ENCODE peak calls at places on chromosome 11, in eight cellular contexts. Q is hepatic stellate cell; S is CD4-positive, CD25-positive, alpha-beta regulatory T cell; Z is GM12892; I is cardiac fibroblast; U is ascending aorta; M is EL; T is stimulated activated CD4-positive, alpha-beta T cell treated with anti-CD3 and anti-CD28 coated beads, Interleukin-2, amount 100 ng/mL, for 48 hours. C is an unnamed sample.
A peak's percentile ranks its signal among the peaks of the same experiment; 100 is the strongest.

GRCh38 chr11:56066980-56067379 is 26.1 kb upstream of the OR8I2 start:
- DNase-seq in I (no peak), Q (no peak), T (no peak), U (no peak), Z (no peak), M (no peak), S (no peak), C (no peak)

GRCh38 chr11:75721852-75722668 is 4.4 kb downstream of the MOGAT2 start:
- DNase-seq in S (no peak), M (no peak), U (no peak), T (no peak), Q (no peak), Z (no peak), I (no peak), C (no peak)

GRCh38 chr11:76700177-76701100 is 29.9 kb upstream of the LRRC32 start:
- DNase-seq in S (no peak), Q (peak; percentile 91), Z (no peak), I (peak; percentile 88), M (peak; percentile 97), U (no peak), T (no peak), C (no peak)

GRCh38 chr11:116499396-116500001 is 273.3 kb downstream of the BUD13 start:
- DNase-seq in S (peak; percentile 53), I (peak; percentile 62), U (no peak), T (peak; percentile 59), Z (peak; percentile 69), M (peak; percentile 58), Q (peak; percentile 21), C (peak; percentile 10)

GRCh38 chr11:93718057-93718563 is 23.2 kb downstream of the TAF1D start:
- DNase-seq in T (no peak), Z (peak; percentile 1), S (peak; percentile 49), I (no peak), M (no peak), U (no peak), Q (no peak), C (no peak)

GRCh38 chr11:60880635-60881282 is 13.4 kb downstream of the ZP1 start:
- DNase-seq in I (no peak), U (no peak), Z (no peak), S (no peak), M (no peak), T (no peak), Q (no peak), C (no peak)

GRCh38 chr11:70483077-70483861 is 84.9 kb downstream of the CTTN start:
- DNase-seq in T (no peak), U (no peak), Z (peak; percentile 45), S (no peak), Q (peak; percentile 82), I (peak; percentile 65), M (peak; percentile 56), C (peak; percentile 33)

GRCh38 chr11:57310091-57310490 is 14.7 kb downstream of the TNKS1BP1 start:
- DNase-seq in I (no peak), T (no peak), Z (no peak), U (no peak), Q (no peak), S (no peak), M (no peak), C (no peak)

GRCh38 chr11:74018331-74019005 is 9.6 kb upstream of the UCP3 start:
- DNase-seq in S (no peak), Z (no peak), U (peak; percentile 75), T (no peak), Q (peak; percentile 68), I (peak; percentile 88), M (peak; percentile 30), C (no peak)